ENCODE peak calls at places on chromosomes 7 and 10, in seven cellular contexts. E is SW480; O is stimulated activated CD4-positive, alpha-beta T cell treated with anti-CD3 and anti-CD28 coated beads, Interleukin-1b, Interleukin-23, amount 100 ng/mL, for 1 hour; M is HT1080; Z is cardiac muscle cell; R is mesothelial cell of epicardium; F is ascending aorta. V is an unnamed sample.

GRCh38 chr10:110556993-110557601 is 10.4 kb upstream of the SMC3 start:
- DNase-seq in E (peak; percentile 21), O (peak; percentile 54), M (no peak), Z (peak; percentile 65), R (no peak), F (no peak), V (no peak)

GRCh38 chr7:101140746-101141382 is 13.4 kb upstream of the AP1S1 start:
- DNase-seq in E (no peak), O (no peak), M (no peak), Z (no peak), R (no peak), F (no peak), V (no peak)

GRCh38 chr7:102469351-102469971 is 4.7 kb downstream of the LRWD1 start:
- DNase-seq in E (no peak), O (no peak), M (no peak), Z (no peak), R (no peak), F (no peak), V (no peak)

GRCh38 chr10:67853512-67853911 is 15.5 kb upstream of the DNAJC12 start:
- DNase-seq in E (no peak), O (no peak), M (no peak), Z (no peak), R (no peak), F (no peak), V (no peak)

GRCh38 chr10:9605231-9605630 is 1412.4 kb upstream of the CELF2 start:
- DNase-seq in E (no peak), O (no peak), M (peak; percentile 34), Z (no peak), R (no peak), F (no peak), V (no peak)

GRCh38 chr7:42065942-42066341 is 171.1 kb downstream of the GLI3 start:
- DNase-seq in E (no peak), O (no peak), M (no peak), Z (no peak), R (no peak), F (no peak), V (no peak)

GRCh38 chr10:102781921-102782542 is 38.3 kb downstream of the WBP1L start:
- DNase-seq in E (no peak), O (no peak), M (peak; percentile 46), Z (no peak), R (no peak), F (no peak), V (no peak)

GRCh38 chr10:91190388-91190870 is 30.0 kb upstream of the PCGF5 start:
- DNase-seq in E (no peak), O (no peak), M (no peak), Z (no peak), R (no peak), F (no peak), V (no peak)

GRCh38 chr10:86019141-86019540 is 347.5 kb downstream of the GRID1 start:
- DNase-seq in E (no peak), O (no peak), M (no peak), Z (no peak), R (no peak), F (no peak), V (no peak)

GRCh38 chr7:126210707-126211106 is 1042.0 kb downstream of the GRM8 start:
- DNase-seq in E (no peak), O (no peak), M (peak; percentile 8), Z (no peak), R (no peak), F (no peak), V (no peak)

GRCh38 chr10:3655528-3655927 is 129.5 kb downstream of the KLF6 start:
- DNase-seq in E (no peak), O (no peak), M (no peak), Z (no peak), R (no peak), F (no peak), V (no peak)

GRCh38 chr10:77195101-77195500 is 442.5 kb downstream of the KCNMA1 start:
- DNase-seq in E (no peak), O (no peak), M (peak; percentile 90), Z (peak; percentile 27), R (no peak), F (no peak), V (no peak)

GRCh38 chr7:36736827-36737211 is 12.5 kb upstream of the AOAH start:
- DNase-seq in E (no peak), O (no peak), M (no peak), Z (no peak), R (no peak), F (no peak), V (no peak)

GRCh38 chr10:99941942-99942835 is 67.6 kb downstream of the DNMBP start:
- DNase-seq in E (no peak), O (no peak), M (no peak), Z (peak; percentile 79), R (no peak), F (no peak), V (no peak)

GRCh38 chr10:99854860-99855259 is 72.4 kb downstream of the ABCC2 start:
- DNase-seq in E (no peak), O (no peak), M (peak; percentile 73), Z (peak; percentile 71), R (no peak), F (no peak), V (no peak)

GRCh38 chr7:127935847-127936376 is 95.3 kb downstream of the LRRC4 start:
- DNase-seq in E (no peak), O (no peak), M (no peak), Z (no peak), R (no peak), F (no peak), V (no peak)

GRCh38 chr7:55020481-55020871 is 1.7 kb downstream of the EGFR start:
- DNase-seq in E (no peak), O (no peak), M (no peak), Z (no peak), R (no peak), F (no peak), V (peak; percentile 69)

GRCh38 chr7:137073571-137074325 is 205.3 kb downstream of the CHRM2 start:
- DNase-seq in E (no peak), O (no peak), M (no peak), Z (no peak), R (no peak), F (no peak), V (no peak)